ENCODE peak calls at places on chromosomes 5 and 9, in five cellular contexts. U, Q, L, C and J are unnamed samples.

GRCh38 chr5:170791325-170791954 is 7.9 kb downstream of the GABRP start:
- DNase-seq in U (peak), Q (peak), L (peak), C (peak), J (peak)

GRCh38 chr5:176481659-176482213 is 33.6 kb downstream of the FAF2 start:
- DNase-seq in U (no peak), Q (no peak), L (no peak), C (no peak), J (no peak)

GRCh38 chr9:95852059-95853032 is 23.1 kb upstream of the ERCC6L2 start:
- DNase-seq in U (no peak), Q (no peak), L (peak), C (peak), J (peak)

GRCh38 chr5:155394727-155395126 is 381.2 kb downstream of the KIF4B start:
- DNase-seq in U (no peak), Q (no peak), L (no peak), C (no peak), J (no peak)

GRCh38 chr9:133889498-133890301 is 102.4 kb downstream of the VAV2 start:
- DNase-seq in U (no peak), Q (no peak), L (no peak), C (peak), J (no peak)

GRCh38 chr9:82488319-82488701 is 499.7 kb downstream of the SPATA31D1 start:
- DNase-seq in U (no peak), Q (no peak), L (no peak), C (no peak), J (no peak)

GRCh38 chr9:136847065-136847826 is 2.0 kb upstream of the PHPT1 start:
- DNase-seq in U (peak), Q (peak), L (peak), C (peak), J (peak)

GRCh38 chr5:158832096-158832495 is 267.6 kb downstream of the EBF1 start:
- DNase-seq in U (no peak), Q (no peak), L (peak), C (peak), J (no peak)

GRCh38 chr9:98707158-98708102 is 1.3 kb downstream of the GABBR2 start:
- DNase-seq in U (peak), Q (no peak), L (peak), C (peak), J (peak)

GRCh38 chr5:138466058-138466899 is 1.0 kb downstream of the EGR1 start:
- DNase-seq in U (no peak), Q (no peak), L (peak), C (no peak), J (no peak)

GRCh38 chr5:57436586-57436985 is 46.0 kb downstream of the ACTBL2 start:
- DNase-seq in U (no peak), Q (no peak), L (no peak), C (no peak), J (no peak)

GRCh38 chr5:93845376-93845775 is 104.0 kb upstream of the POU5F2 start:
- DNase-seq in U (no peak), Q (no peak), L (no peak), C (peak), J (no peak)

DNA sequence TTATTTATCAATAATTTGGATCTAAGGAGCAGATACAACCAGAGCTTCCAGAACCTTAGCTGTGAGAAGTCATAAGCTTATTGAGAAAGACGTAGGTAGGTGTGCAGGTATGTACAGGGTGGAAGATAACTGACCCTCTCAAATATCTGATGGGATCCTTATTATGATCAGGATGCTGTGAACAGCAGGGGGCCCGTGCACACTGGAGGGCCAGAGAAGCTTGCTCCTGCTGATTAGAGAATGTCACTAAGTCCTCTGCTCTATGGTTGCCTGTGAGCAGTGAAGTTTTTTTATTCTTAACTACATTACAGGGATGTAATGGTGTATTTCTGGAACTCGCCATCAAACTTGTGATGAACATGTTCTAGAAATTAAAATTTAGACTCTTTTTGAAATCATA is 108.9 kb upstream of the POU5F2 start:
- DNase-seq in U (no peak), Q (no peak), L (no peak), C (no peak), J (no peak)
- TF ChIP-seq CTCF in U (no peak), Q (no peak), L (no peak), C (peak), J (no peak)

DNA sequence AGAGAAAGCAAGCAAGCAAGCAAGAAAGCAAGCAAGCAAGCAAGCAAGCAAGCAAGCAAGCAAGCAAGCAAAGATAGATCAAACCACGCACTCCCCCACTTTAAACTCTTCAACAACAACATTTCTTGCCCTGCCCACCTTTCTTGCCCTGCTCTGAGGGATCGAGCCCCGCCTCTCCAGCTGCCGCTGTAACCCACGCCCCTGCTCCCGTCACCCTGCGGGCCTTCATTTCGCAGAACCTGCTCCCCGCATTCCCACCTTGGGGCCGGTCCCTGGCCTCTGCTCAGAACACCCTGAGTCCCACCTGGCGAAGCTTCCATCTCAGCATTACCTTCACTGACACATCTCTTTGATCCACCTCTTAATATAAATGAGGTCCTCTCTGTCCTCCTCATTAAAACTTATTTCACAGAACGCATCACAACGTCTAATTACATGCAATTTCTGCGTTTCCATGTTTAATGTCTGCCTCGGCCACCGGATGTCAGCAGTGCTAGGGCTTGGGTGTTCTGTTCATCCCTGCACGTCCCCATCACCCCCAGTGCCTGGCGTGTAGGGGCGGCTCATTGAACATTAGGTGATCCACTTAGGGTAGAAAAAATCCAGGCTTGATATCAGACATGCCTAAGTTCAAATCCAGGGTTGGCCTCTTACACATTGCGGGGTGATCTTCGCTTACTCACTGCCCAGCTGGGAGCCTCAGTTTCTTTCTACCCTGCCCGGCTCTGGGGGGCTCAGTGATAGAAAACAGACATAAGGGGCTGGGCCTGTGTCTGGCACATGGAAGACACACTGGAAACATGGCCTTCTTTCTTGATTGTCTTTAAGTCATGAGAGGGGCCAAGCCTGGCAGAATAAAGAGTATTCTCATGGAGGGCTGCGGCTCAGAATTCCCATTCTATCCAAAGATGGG is 187.6 kb downstream of the DAB2IP start:
- DNase-seq in U (no peak), Q (peak), L (no peak), C (no peak), J (no peak)
- TF ChIP-seq CTCF in U (no peak), Q (peak), L (no peak), C (no peak), J (no peak)

GRCh38 chr9:109451311-109452025 is 46.6 kb downstream of the PTPN3 start:
- DNase-seq in U (no peak), Q (no peak), L (no peak), C (no peak), J (no peak)
- TF ChIP-seq CTCF in U (no peak), Q (peak), L (no peak), C (no peak), J (no peak)

GRCh38 chr9:37102476-37102875 is 17.9 kb upstream of the ZCCHC7 start:
- DNase-seq in U (no peak), Q (no peak), L (no peak), C (no peak), J (no peak)
- TF ChIP-seq CTCF in U (no peak), Q (peak), L (no peak), C (no peak), J (no peak)

DNA sequence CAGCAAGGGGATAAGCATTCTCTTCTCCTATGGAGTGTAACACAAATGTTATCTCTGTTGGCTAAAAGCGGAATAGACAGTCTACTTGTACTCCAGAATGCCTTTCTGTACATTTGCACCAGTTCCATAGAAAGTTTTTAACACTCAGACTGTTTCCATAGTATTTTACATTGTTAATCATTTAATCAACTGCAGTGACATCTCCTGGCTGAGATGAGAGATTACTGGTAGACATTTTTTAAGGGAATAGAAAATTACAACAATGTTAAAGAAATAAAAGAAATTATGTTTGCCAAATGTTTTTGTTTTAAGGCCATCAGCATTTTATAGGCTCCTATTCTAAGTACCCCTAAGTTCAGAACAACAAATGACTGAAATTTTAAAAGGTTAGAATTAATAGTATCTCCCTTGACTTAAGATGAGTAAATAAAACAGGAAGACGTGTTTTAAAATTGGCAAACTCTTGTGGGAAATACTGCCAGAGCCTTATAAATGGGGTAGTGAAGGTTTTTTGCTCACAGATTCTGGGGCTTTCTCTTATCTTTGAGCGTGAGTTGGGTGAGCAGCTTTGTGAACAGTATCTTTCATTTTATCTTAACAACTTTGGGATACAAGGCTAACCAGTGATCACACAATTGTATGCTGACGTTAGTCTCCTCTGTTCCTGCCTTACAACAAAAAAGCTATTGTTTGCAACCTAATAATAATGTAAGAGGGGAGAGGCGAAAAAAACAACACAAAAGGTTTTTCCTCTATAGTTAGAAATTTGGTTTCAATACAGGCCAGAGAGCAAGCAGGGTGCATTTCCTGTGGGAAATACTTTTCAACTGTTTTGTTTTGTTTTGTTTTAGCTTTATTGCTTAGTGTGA is 294.4 kb downstream of the FBXL7 start:
- DNase-seq in U (no peak), Q (no peak), L (no peak), C (peak), J (no peak)
- TF ChIP-seq CTCF in U (peak), Q (peak), L (peak), C (peak), J (no peak)